ENCODE peak calls at places on chromosomes 6 and 20, in nine cellular contexts. One of them, this sample, is unnamed.

GRCh38 chr6:108714774-108715414 is 133.3 kb upstream of the ARMC2 start:
- DNase-seq in GM23248: peak; percentile 36
- DNase-seq in AG10803: peak; percentile 20
- DNase-seq in Right ventricle myocardium inferior: no peak
- DNase-seq in putamen: no peak
- DNase-seq in stomach: no peak
- DNase-seq in NCI-H774: no peak
- DNase-seq in T-cell: no peak
- DNase-seq in BE2C: no peak
- DNase-seq in this sample: no peak

GRCh38 chr20:32112862-32113261 is 3.3 kb downstream of the TM9SF4 start:
- DNase-seq in Right ventricle myocardium inferior: peak; percentile 82
- DNase-seq in T-cell: no peak
- DNase-seq in AG10803: no peak
- DNase-seq in putamen: no peak
- DNase-seq in NCI-H774: no peak
- DNase-seq in GM23248: no peak
- DNase-seq in stomach: peak; percentile 28
- DNase-seq in BE2C: no peak
- DNase-seq in this sample: no peak

GRCh38 chr6:161918608-161919205 is 644.8 kb upstream of the AGPAT4 start:
- DNase-seq in stomach: no peak
- DNase-seq in BE2C: no peak
- DNase-seq in AG10803: no peak
- DNase-seq in T-cell: no peak
- DNase-seq in Right ventricle myocardium inferior: no peak
- DNase-seq in NCI-H774: no peak
- DNase-seq in putamen: no peak
- DNase-seq in GM23248: no peak
- DNase-seq in this sample: no peak

GRCh38 chr6:152401978-152402377 is 235.2 kb downstream of the SYNE1 start:
- DNase-seq in T-cell: no peak
- DNase-seq in putamen: no peak
- DNase-seq in BE2C: no peak
- DNase-seq in GM23248: peak; percentile 67
- DNase-seq in stomach: no peak
- DNase-seq in NCI-H774: no peak
- DNase-seq in AG10803: peak; percentile 50
- DNase-seq in Right ventricle myocardium inferior: no peak
- DNase-seq in this sample: no peak

GRCh38 chr20:47317127-47317895 is 39.2 kb downstream of the ZMYND8 start:
- DNase-seq in T-cell: peak; percentile 11
- DNase-seq in stomach: peak; percentile 68
- DNase-seq in GM23248: peak; percentile 98
- DNase-seq in NCI-H774: no peak
- DNase-seq in BE2C: no peak
- DNase-seq in putamen: no peak
- DNase-seq in Right ventricle myocardium inferior: peak; percentile 85
- DNase-seq in AG10803: peak; percentile 98
- DNase-seq in this sample: peak; percentile 77

GRCh38 chr6:119535332-119535731 is 185.8 kb upstream of the MAN1A1 start:
- DNase-seq in BE2C: no peak
- DNase-seq in stomach: no peak
- DNase-seq in putamen: no peak
- DNase-seq in NCI-H774: no peak
- DNase-seq in AG10803: no peak
- DNase-seq in Right ventricle myocardium inferior: no peak
- DNase-seq in GM23248: no peak
- DNase-seq in T-cell: no peak
- DNase-seq in this sample: no peak

GRCh38 chr6:157229219-157229607 is 94.1 kb downstream of the TMEM242 start:
- DNase-seq in NCI-H774: peak; percentile 85
- DNase-seq in GM23248: no peak
- DNase-seq in AG10803: no peak
- DNase-seq in stomach: no peak
- DNase-seq in BE2C: no peak
- DNase-seq in T-cell: no peak
- DNase-seq in putamen: no peak
- DNase-seq in Right ventricle myocardium inferior: no peak
- DNase-seq in this sample: peak; percentile 30

GRCh38 chr6:41372526-41373366 is 37.3 kb downstream of the NCR2 start:
- DNase-seq in NCI-H774: no peak
- DNase-seq in GM23248: no peak
- DNase-seq in putamen: no peak
- DNase-seq in Right ventricle myocardium inferior: no peak
- DNase-seq in stomach: peak; percentile 34
- DNase-seq in T-cell: no peak
- DNase-seq in BE2C: no peak
- DNase-seq in AG10803: no peak
- DNase-seq in this sample: peak; percentile 36

GRCh38 chr6:42141603-42142117 is 760 bp downstream of the C6orf132 start:
- DNase-seq in putamen: no peak
- DNase-seq in GM23248: peak; percentile 59
- DNase-seq in AG10803: no peak
- DNase-seq in BE2C: no peak
- DNase-seq in stomach: peak; percentile 46
- DNase-seq in T-cell: no peak
- DNase-seq in NCI-H774: no peak
- DNase-seq in Right ventricle myocardium inferior: no peak
- DNase-seq in this sample: no peak

GRCh38 chr6:112044856-112045255 is 9.0 kb upstream of the CCN6 start:
- DNase-seq in putamen: no peak
- DNase-seq in GM23248: peak; percentile 95
- DNase-seq in AG10803: peak; percentile 99
- DNase-seq in NCI-H774: no peak
- DNase-seq in T-cell: no peak
- DNase-seq in Right ventricle myocardium inferior: no peak
- DNase-seq in stomach: no peak
- DNase-seq in BE2C: no peak
- DNase-seq in this sample: no peak

GRCh38 chr20:21571841-21572690 is 58.2 kb upstream of the NKX2-2 start:
- DNase-seq in Right ventricle myocardium inferior: no peak
- DNase-seq in GM23248: peak; percentile 37
- DNase-seq in T-cell: no peak
- DNase-seq in putamen: peak; percentile 15
- DNase-seq in stomach: no peak
- DNase-seq in BE2C: peak; percentile 25
- DNase-seq in NCI-H774: no peak
- DNase-seq in AG10803: peak; percentile 4
- DNase-seq in this sample: no peak

GRCh38 chr6:33014841-33015634 is 5.6 kb upstream of the HLA-DOA start:
- DNase-seq in putamen: peak; percentile 72
- DNase-seq in T-cell: no peak
- DNase-seq in Right ventricle myocardium inferior: no peak
- DNase-seq in GM23248: peak; percentile 79
- DNase-seq in NCI-H774: peak; percentile 26
- DNase-seq in stomach: peak; percentile 45
- DNase-seq in BE2C: peak; percentile 52
- DNase-seq in AG10803: peak; percentile 84
- DNase-seq in this sample: peak; percentile 76

GRCh38 chr20:60653111-60653845 is 598.8 kb upstream of the CDH4 start:
- DNase-seq in stomach: no peak
- DNase-seq in GM23248: peak; percentile 41
- DNase-seq in putamen: no peak
- DNase-seq in NCI-H774: no peak
- DNase-seq in Right ventricle myocardium inferior: no peak
- DNase-seq in T-cell: no peak
- DNase-seq in AG10803: peak; percentile 64
- DNase-seq in BE2C: no peak
- DNase-seq in this sample: no peak

GRCh38 chr6:49552596-49552995 is 2.1 kb downstream of the C6orf141 start:
- DNase-seq in Right ventricle myocardium inferior: no peak
- DNase-seq in AG10803: no peak
- DNase-seq in stomach: no peak
- DNase-seq in T-cell: no peak
- DNase-seq in BE2C: no peak
- DNase-seq in putamen: no peak
- DNase-seq in NCI-H774: no peak
- DNase-seq in GM23248: no peak
- DNase-seq in this sample: no peak

GRCh38 chr20:9460518-9460917 is 53.9 kb upstream of the LAMP5 start:
- DNase-seq in stomach: no peak
- DNase-seq in GM23248: peak; percentile 47
- DNase-seq in BE2C: no peak
- DNase-seq in AG10803: peak; percentile 68
- DNase-seq in T-cell: no peak
- DNase-seq in putamen: no peak
- DNase-seq in NCI-H774: no peak
- DNase-seq in Right ventricle myocardium inferior: no peak
- DNase-seq in this sample: no peak

GRCh38 chr6:157665172-157665571 is 157.9 kb upstream of the SNX9 start:
- DNase-seq in NCI-H774: no peak
- DNase-seq in Right ventricle myocardium inferior: no peak
- DNase-seq in putamen: no peak
- DNase-seq in AG10803: no peak
- DNase-seq in BE2C: no peak
- DNase-seq in stomach: no peak
- DNase-seq in T-cell: no peak
- DNase-seq in GM23248: no peak
- DNase-seq in this sample: no peak

GRCh38 chr6:169905041-169905807 is 153.8 kb downstream of the ERMARD start:
- DNase-seq in T-cell: no peak
- DNase-seq in putamen: peak; percentile 11
- DNase-seq in GM23248: peak; percentile 60
- DNase-seq in Right ventricle myocardium inferior: no peak
- DNase-seq in NCI-H774: no peak
- DNase-seq in BE2C: no peak
- DNase-seq in AG10803: peak; percentile 20
- DNase-seq in stomach: peak; percentile 65
- DNase-seq in this sample: no peak

GRCh38 chr20:61558726-61559125 is 306.7 kb downstream of the CDH4 start:
- DNase-seq in BE2C: no peak
- DNase-seq in stomach: no peak
- DNase-seq in GM23248: peak; percentile 54
- DNase-seq in T-cell: no peak
- DNase-seq in putamen: no peak
- DNase-seq in Right ventricle myocardium inferior: no peak
- DNase-seq in AG10803: peak; percentile 40
- DNase-seq in NCI-H774: no peak
- DNase-seq in this sample: no peak

GRCh38 chr6:11851405-11851804 is 72.8 kb upstream of the ADTRP start:
- DNase-seq in BE2C: no peak
- DNase-seq in Right ventricle myocardium inferior: no peak
- DNase-seq in T-cell: no peak
- DNase-seq in stomach: no peak
- DNase-seq in GM23248: peak; percentile 94
- DNase-seq in NCI-H774: no peak
- DNase-seq in putamen: no peak
- DNase-seq in AG10803: peak; percentile 93
- DNase-seq in this sample: no peak

GRCh38 chr6:36386495-36387439 is 702 bp downstream of the ETV7 start:
- DNase-seq in GM23248: peak; percentile 72
- DNase-seq in Right ventricle myocardium inferior: no peak
- DNase-seq in BE2C: peak; percentile 42
- DNase-seq in NCI-H774: no peak
- DNase-seq in T-cell: no peak
- DNase-seq in putamen: no peak
- DNase-seq in stomach: peak; percentile 43
- DNase-seq in AG10803: peak; percentile 54
- DNase-seq in this sample: peak; percentile 60

This sample was measured in ELF-1.